ENCODE peak calls at places on chromosome 7, in seven cellular contexts. O, N, V, R, B, A and T are unnamed samples.

GRCh38 chr7:98802088-98802780 is 67.6 kb downstream of the TMEM130 start:
- DNase-seq in O (no peak), N (peak), V (no peak), R (peak), B (peak), A (no peak), T (no peak)

GRCh38 chr7:143362126-143362961 is at the start of gene FAM131B:
- DNase-seq in O (no peak), N (no peak), V (no peak), R (peak), B (no peak), A (peak), T (no peak)

GRCh38 chr7:93115796-93116195 is 2.0 kb downstream of the SAMD9 start:
- DNase-seq in O (no peak), N (peak), V (no peak), R (peak), B (no peak), A (no peak), T (no peak)

GRCh38 chr7:106029941-106030340 is 66.9 kb downstream of the CDHR3 start:
- DNase-seq in O (no peak), N (no peak), V (no peak), R (no peak), B (no peak), A (no peak), T (no peak)

GRCh38 chr7:124188576-124188975 is 155.7 kb upstream of the TMEM229A start:
- DNase-seq in O (no peak), N (no peak), V (no peak), R (no peak), B (peak), A (no peak), T (no peak)

GRCh38 chr7:5036446-5036845 is 9.2 kb upstream of the RBAK start:
- DNase-seq in O (no peak), N (no peak), V (no peak), R (no peak), B (no peak), A (no peak), T (no peak)

GRCh38 chr7:28956608-28957063 is 1.5 kb downstream of the TRIL start:
- DNase-seq in O (no peak), N (peak), V (no peak), R (peak), B (no peak), A (no peak), T (no peak)

GRCh38 chr7:127317447-127317961 is 64.8 kb upstream of the GRM8 start:
- DNase-seq in O (no peak), N (no peak), V (no peak), R (no peak), B (no peak), A (no peak), T (no peak)

GRCh38 chr7:93265220-93265619 is 33.1 kb downstream of the VPS50 start:
- DNase-seq in O (no peak), N (no peak), V (no peak), R (no peak), B (no peak), A (no peak), T (no peak)

GRCh38 chr7:150453186-150453585 is 2.8 kb downstream of the GIMAP8 start:
- DNase-seq in O (no peak), N (no peak), V (no peak), R (no peak), B (no peak), A (no peak), T (no peak)

GRCh38 chr7:35032166-35032565 is 5.1 kb downstream of the DPY19L1 start:
- DNase-seq in O (no peak), N (no peak), V (no peak), R (no peak), B (no peak), A (no peak), T (no peak)